ENCODE peak calls at places on chromosomes 6 and 20, in six cellular contexts. O is NCI-H1105 treated with DMSO at 0.1 percent for 48 hours; P is hepatocyte; G is fibroblast of lung; W is IMR-90; D is stimulated activated CD4-positive, alpha-beta T cell treated with anti-CD3 and anti-CD28 coated beads, Interleukin-1b, Interleukin-23, amount 100 ng/mL, for 4 hours. C is an unnamed sample.

GRCh38 chr6:37691904-37692806 is 5.5 kb downstream of the MDGA1 start:
- DNase-seq in O (peak; percentile 59), P (peak; percentile 80), G (peak; percentile 42), W (peak; percentile 58), D (peak; percentile 73), C (peak; percentile 73)

GRCh38 chr6:18323935-18324707 is 59.8 kb upstream of the DEK start:
- DNase-seq in O (peak; percentile 71), P (peak; percentile 77), G (peak; percentile 35), W (peak; percentile 61), D (no peak), C (peak; percentile 90)

GRCh38 chr6:30591008-30591407 is 19.8 kb downstream of the ABCF1 start:
- DNase-seq in O (no peak), P (peak; percentile 52), G (peak; percentile 56), W (peak; percentile 72), D (no peak), C (no peak)

GRCh38 chr20:31719644-31720485 is 2.8 kb downstream of the BCL2L1 start:
- DNase-seq in O (no peak), P (peak; percentile 72), G (peak; percentile 69), W (no peak), D (no peak), C (no peak)

GRCh38 chr6:131979515-131980337 is 28.6 kb upstream of the CCN2 start:
- DNase-seq in O (no peak), P (no peak), G (peak; percentile 100), W (peak; percentile 97), D (no peak), C (no peak)

GRCh38 chr6:81475646-81476045 is 276.8 kb downstream of the TENT5A start:
- DNase-seq in O (no peak), P (no peak), G (no peak), W (no peak), D (no peak), C (no peak)

GRCh38 chr20:41030536-41031242 is 2.1 kb downstream of the TOP1 start:
- DNase-seq in O (no peak), P (no peak), G (peak; percentile 58), W (peak; percentile 80), D (no peak), C (no peak)

GRCh38 chr20:31841928-31842327 is 3.5 kb downstream of the FOXS1 start:
- DNase-seq in O (no peak), P (peak; percentile 55), G (peak; percentile 87), W (peak; percentile 66), D (no peak), C (no peak)

GRCh38 chr6:137036566-137037300 is 8.0 kb downstream of the IL20RA start:
- DNase-seq in O (no peak), P (no peak), G (no peak), W (no peak), D (no peak), C (no peak)

GRCh38 chr6:1716396-1716795 is 106.7 kb downstream of the FOXC1 start:
- DNase-seq in O (no peak), P (no peak), G (no peak), W (no peak), D (no peak), C (no peak)

GRCh38 chr6:33413601-33414120 is 2.8 kb downstream of the PHF1 start:
- DNase-seq in O (no peak), P (no peak), G (no peak), W (no peak), D (no peak), C (no peak)

GRCh38 chr20:50305636-50306477 is 115.2 kb downstream of the CEBPB start:
- DNase-seq in O (peak; percentile 18), P (peak; percentile 61), G (no peak), W (no peak), D (no peak), C (no peak)

GRCh38 chr6:156379392-156379910 is 397.7 kb upstream of the ARID1B start:
- DNase-seq in O (no peak), P (no peak), G (peak; percentile 66), W (no peak), D (no peak), C (no peak)

GRCh38 chr6:142763205-142763604 is 181.8 kb downstream of the HIVEP2 start:
- DNase-seq in O (no peak), P (no peak), G (peak; percentile 90), W (peak; percentile 55), D (no peak), C (no peak)

GRCh38 chr20:58069796-58070663 is 158.4 kb downstream of the ANKRD60 start:
- DNase-seq in O (no peak), P (no peak), G (no peak), W (no peak), D (no peak), C (no peak)

GRCh38 chr6:99178168-99178567 is 171.3 kb downstream of the FAXC start:
- DNase-seq in O (no peak), P (peak; percentile 11), G (peak; percentile 5), W (no peak), D (no peak), C (no peak)

GRCh38 chr6:166004491-166005275 is 163.0 kb downstream of the TBXT start:
- DNase-seq in O (no peak), P (no peak), G (peak; percentile 36), W (no peak), D (no peak), C (no peak)

GRCh38 chr6:17836298-17836697 is 129.6 kb upstream of the NUP153 start:
- DNase-seq in O (no peak), P (no peak), G (no peak), W (no peak), D (no peak), C (no peak)

GRCh38 chr6:138278326-138278725 is 60.0 kb upstream of the PBOV1 start:
- DNase-seq in O (no peak), P (peak; percentile 50), G (peak; percentile 23), W (peak; percentile 2), D (no peak), C (no peak)